ENCODE peak calls at places on chromosomes 11 and 22, in eight cellular contexts. N, U, C, I, L, X, S and M are unnamed samples.

GRCh38 chr11:10499452-10500262 is 41.3 kb downstream of the RNF141 start:
- DNase-seq in N (no peak), U (no peak), C (no peak), I (no peak), L (no peak), X (no peak), S (no peak), M (no peak)

GRCh38 chr22:39130892-39131855 is 21.3 kb downstream of the CBX7 start:
- DNase-seq in N (no peak), U (peak; percentile 22), C (no peak), I (no peak), L (no peak), X (no peak), S (no peak), M (peak; percentile 45)

GRCh38 chr22:46471901-46472721 is 65.3 kb downstream of the CELSR1 start:
- DNase-seq in N (no peak), U (no peak), C (no peak), I (no peak), L (no peak), X (no peak), S (no peak), M (no peak)

GRCh38 chr11:101436511-101437142 is 147.2 kb downstream of the TRPC6 start:
- DNase-seq in N (peak; percentile 69), U (peak; percentile 40), C (peak; percentile 56), I (no peak), L (no peak), X (no peak), S (peak; percentile 47), M (peak; percentile 42)

GRCh38 chr22:40414838-40415505 is 44.6 kb downstream of the SGSM3 start:
- DNase-seq in N (no peak), U (no peak), C (peak; percentile 43), I (no peak), L (no peak), X (no peak), S (no peak), M (no peak)

GRCh38 chr11:952406-953385 is 27.0 kb downstream of the AP2A2 start:
- DNase-seq in N (peak; percentile 79), U (peak; percentile 94), C (no peak), I (no peak), L (no peak), X (no peak), S (no peak), M (no peak)

GRCh38 chr11:120310875-120311274 is 14.2 kb upstream of the TLCD5 start:
- DNase-seq in N (peak; percentile 60), U (no peak), C (no peak), I (no peak), L (no peak), X (no peak), S (no peak), M (no peak)

GRCh38 chr22:30265851-30266444 is 703 bp downstream of the OSM start:
- DNase-seq in N (no peak), U (peak; percentile 69), C (peak; percentile 84), I (no peak), L (no peak), X (no peak), S (no peak), M (no peak)

GRCh38 chr11:77634724-77635123 is 2.9 kb downstream of the CLNS1A start:
- DNase-seq in N (no peak), U (no peak), C (no peak), I (no peak), L (no peak), X (no peak), S (no peak), M (no peak)

GRCh38 chr22:40676644-40677043 is 2.6 kb upstream of the MCHR1 start:
- DNase-seq in N (no peak), U (no peak), C (no peak), I (no peak), L (no peak), X (no peak), S (no peak), M (no peak)

GRCh38 chr11:126313826-126314225 is 10.0 kb downstream of the DCPS start:
- DNase-seq in N (no peak), U (no peak), C (peak; percentile 54), I (no peak), L (no peak), X (no peak), S (no peak), M (no peak)

GRCh38 chr22:50040717-50041116 is 17.4 kb downstream of the TTLL8 start:
- DNase-seq in N (no peak), U (no peak), C (no peak), I (no peak), L (no peak), X (no peak), S (no peak), M (no peak)

GRCh38 chr11:60265373-60266214 is 14.9 kb upstream of the MS4A4A start:
- DNase-seq in N (peak; percentile 65), U (peak; percentile 24), C (peak; percentile 54), I (peak; percentile 2), L (no peak), X (peak; percentile 0), S (no peak), M (peak; percentile 55)

GRCh38 chr22:41341990-41342389 is 39.8 kb upstream of the TEF start:
- DNase-seq in N (no peak), U (no peak), C (peak; percentile 65), I (no peak), L (no peak), X (no peak), S (no peak), M (no peak)

GRCh38 chr22:20204281-20204680 is 53.4 kb upstream of the CCDC188 start:
- DNase-seq in N (no peak), U (no peak), C (no peak), I (no peak), L (no peak), X (no peak), S (no peak), M (no peak)

DNA sequence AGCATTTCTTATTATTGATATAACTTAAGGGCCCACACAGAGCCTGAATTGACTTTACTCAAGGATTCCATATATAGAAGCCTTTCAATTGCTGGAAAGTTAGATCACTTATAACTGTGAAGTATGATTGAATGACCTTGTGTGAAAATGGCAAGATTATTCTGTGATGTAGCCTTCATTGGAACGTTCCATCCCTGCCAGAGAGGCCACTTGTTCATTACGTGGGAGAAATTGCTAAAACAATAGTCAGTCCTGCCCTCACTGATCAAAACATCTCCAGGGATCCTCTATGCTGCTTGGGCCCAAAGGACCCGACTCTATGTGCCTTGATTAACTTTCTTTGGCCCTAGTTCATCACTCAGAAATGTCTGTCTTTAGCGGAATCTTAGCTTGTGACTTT is 159.5 kb upstream of the BLID start:
- DNase-seq in N (no peak), U (no peak), C (no peak), I (no peak), L (no peak), X (no peak), S (no peak), M (no peak)
- TF ChIP-seq CTCF in N (no peak), U (no peak), C (no peak), I (no peak), L (no peak), X (no peak), S (no peak), M (no peak)

GRCh38 chr11:84003181-84003580 is 717.0 kb upstream of the CCDC90B start:
- DNase-seq in N (no peak), U (no peak), C (no peak), I (no peak), L (no peak), X (no peak), S (no peak), M (no peak)
- TF ChIP-seq CTCF in N (no peak), U (no peak), C (no peak), I (no peak), L (no peak), X (no peak), S (no peak), M (no peak)

DNA sequence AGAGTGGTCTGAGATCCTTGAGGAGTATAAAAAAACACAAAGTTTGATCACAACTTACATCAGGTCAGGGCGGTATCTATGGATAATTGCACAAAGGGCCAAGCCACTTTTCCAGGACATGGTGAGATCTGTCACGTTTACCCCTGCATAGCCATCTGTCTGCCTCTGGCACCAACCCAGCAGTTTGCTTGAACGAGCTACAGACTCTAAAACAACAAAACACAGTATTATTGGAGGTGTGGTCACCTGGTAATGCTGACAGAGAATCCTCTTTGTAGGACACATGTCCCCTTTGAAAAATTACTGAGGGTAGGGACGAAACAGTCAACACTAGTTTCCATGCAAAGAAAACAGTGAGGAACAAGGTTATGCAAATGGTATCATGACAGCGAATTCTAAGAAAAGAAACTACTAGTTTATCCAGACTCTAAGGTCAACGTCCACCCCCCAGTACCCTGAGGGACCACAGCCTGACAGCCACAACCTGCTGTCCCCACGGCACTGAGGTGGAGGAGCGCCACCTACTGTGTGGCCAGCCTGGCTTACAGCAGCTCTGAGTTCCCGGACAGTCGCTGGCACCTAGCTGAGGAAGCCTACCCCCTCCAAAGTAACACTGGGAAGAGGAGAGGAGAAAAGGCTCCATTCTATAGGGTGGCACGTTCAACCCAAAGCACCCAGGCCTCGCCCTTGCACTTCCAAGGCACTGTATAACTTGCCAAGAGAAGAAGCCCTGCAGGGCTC is 117.3 kb upstream of the BID start:
- DNase-seq in N (peak; percentile 91), U (peak; percentile 39), C (peak; percentile 26), I (no peak), L (no peak), X (no peak), S (no peak), M (no peak)
- TF ChIP-seq CTCF in N (peak; percentile 50), U (no peak), C (peak; percentile 38), I (peak; percentile 32), L (peak; percentile 25), X (peak; percentile 25), S (peak; percentile 40), M (peak; percentile 52)

DNA sequence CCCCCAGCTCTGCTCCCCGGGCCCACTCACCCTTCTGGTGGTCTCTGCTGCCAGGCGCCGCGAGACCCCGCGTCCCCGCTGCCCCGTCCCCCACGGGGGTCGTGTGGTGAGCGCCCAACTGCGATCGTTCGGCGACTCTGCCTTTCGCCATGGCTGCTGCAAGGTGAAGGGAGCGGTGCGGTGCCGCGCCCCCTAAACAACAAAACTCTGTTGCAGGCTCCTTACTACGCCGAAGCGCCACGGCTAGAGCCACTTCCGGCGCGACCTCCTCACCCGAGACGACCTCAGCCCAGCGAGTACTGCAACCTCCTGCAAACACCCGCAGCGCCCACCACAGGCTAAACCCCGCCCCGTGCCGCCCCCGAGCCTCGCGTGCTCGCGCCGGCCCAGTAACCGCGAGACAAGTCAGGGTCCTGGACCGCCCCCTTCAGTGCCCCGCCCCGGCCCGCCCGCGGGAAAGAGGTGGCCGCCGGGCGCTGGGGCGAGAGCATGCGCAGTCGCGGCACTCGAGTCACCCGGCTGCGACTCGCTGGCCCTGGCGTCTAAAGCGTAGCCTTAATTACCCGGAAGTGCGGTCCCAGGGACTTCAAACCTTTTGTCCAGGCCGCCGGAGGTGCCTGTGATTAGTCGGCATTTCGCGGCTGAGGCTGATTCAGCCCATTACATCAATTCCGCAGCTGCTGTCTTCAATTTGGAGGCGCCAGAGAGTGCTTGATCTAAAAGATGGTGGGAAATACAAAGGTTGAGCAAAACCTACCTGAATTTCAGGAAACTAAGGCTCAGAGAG is at the start of gene TMEM41B:
- DNase-seq in N (peak; percentile 98), U (peak; percentile 99), C (peak; percentile 99), I (peak; percentile 95), L (peak; percentile 89), X (peak; percentile 96), S (peak; percentile 99), M (peak; percentile 99)
- TF ChIP-seq CTCF in N (no peak), U (no peak), C (no peak), I (no peak), L (peak; percentile 4), X (no peak), S (no peak), M (peak; percentile 12)